ENCODE peak calls at places on chromosomes 11 and 22, in five cellular contexts. G is GM23338, H is K562, Q is HCT116, P is A549. O is an unnamed sample.

GRCh38 chr11:827146-827860 is 416 bp upstream of the CRACR2B start:
- DNase-seq in H (peak; percentile 62), G (peak; percentile 87), Q (no peak), P (no peak), O (no peak)

GRCh38 chr11:73866586-73866996 is 10.1 kb downstream of the COA4 start:
- DNase-seq in G (no peak), P (peak; percentile 34), H (no peak), Q (peak; percentile 12), O (no peak)

GRCh38 chr11:8917157-8917820 is 6.3 kb downstream of the AKIP1 start:
- DNase-seq in P (no peak), H (no peak), Q (no peak), G (peak; percentile 77), O (peak; percentile 90)

GRCh38 chr22:24009227-24010017 is 1.7 kb upstream of the CABIN1 start:
- DNase-seq in G (no peak), P (no peak), Q (no peak), H (no peak), O (no peak)

GRCh38 chr11:15711311-15711710 is 596.6 kb downstream of the INSC start:
- DNase-seq in Q (no peak), G (peak; percentile 75), P (no peak), H (no peak), O (no peak)

GRCh38 chr11:88421530-88421929 is 84.0 kb upstream of the CTSC start:
- DNase-seq in P (no peak), Q (no peak), G (peak; percentile 32), H (peak; percentile 57), O (peak; percentile 9)

GRCh38 chr11:91921974-91922373 is 302.6 kb upstream of the FAT3 start:
- DNase-seq in P (no peak), Q (no peak), H (no peak), G (no peak), O (no peak)

GRCh38 chr11:103749158-103749557 is 287.3 kb upstream of the DDI1 start:
- DNase-seq in H (no peak), G (no peak), P (no peak), Q (no peak), O (no peak)

GRCh38 chr11:59756845-59757244 is 1.7 kb downstream of the STX3 start:
- DNase-seq in G (peak; percentile 16), Q (peak; percentile 26), H (peak; percentile 64), P (peak; percentile 36), O (no peak)

GRCh38 chr11:111393096-111393495 is 14.0 kb upstream of the POU2AF1 start:
- DNase-seq in H (no peak), G (no peak), P (no peak), Q (no peak), O (no peak)

GRCh38 chr22:37647928-37648327 is 8.5 kb downstream of the SH3BP1 start:
- DNase-seq in P (no peak), H (no peak), Q (peak; percentile 81), G (no peak), O (peak; percentile 39)

GRCh38 chr11:57325735-57326048 is 940 bp upstream of the TNKS1BP1 start:
- DNase-seq in P (peak; percentile 55), Q (no peak), H (no peak), G (no peak), O (no peak)

GRCh38 chr11:120303004-120303637 is 22.0 kb upstream of the TLCD5 start:
- DNase-seq in H (peak; percentile 81), Q (peak; percentile 82), G (peak; percentile 94), P (peak; percentile 56), O (peak; percentile 87)

GRCh38 chr11:32905028-32905667 is 12.5 kb downstream of the QSER1 start:
- DNase-seq in P (no peak), H (no peak), G (no peak), Q (no peak), O (no peak)

GRCh38 chr11:22634897-22635629 is 9.4 kb upstream of the FANCF start:
- DNase-seq in G (peak; percentile 51), P (no peak), Q (no peak), H (no peak), O (peak; percentile 89)

GRCh38 chr11:90805172-90805571 is 582.3 kb upstream of the CHORDC1 start:
- DNase-seq in H (no peak), G (peak; percentile 9), P (no peak), Q (no peak), O (no peak)

GRCh38 chr11:24697722-24698121 is 200.9 kb downstream of the LUZP2 start:
- DNase-seq in Q (no peak), H (no peak), P (no peak), G (no peak), O (no peak)

GRCh38 chr11:113436672-113437252 is 38.4 kb downstream of the DRD2 start:
- DNase-seq in Q (no peak), P (no peak), H (no peak), G (no peak), O (no peak)

GRCh38 chr11:33324211-33324985 is 67.2 kb downstream of the HIPK3 start:
- DNase-seq in Q (no peak), G (no peak), H (no peak), P (no peak), O (peak; percentile 77)

GRCh38 chr11:130435671-130436070 is 7.3 kb upstream of the ADAMTS8 start:
- DNase-seq in Q (no peak), G (no peak), P (no peak), H (no peak), O (no peak)

GRCh38 chr11:128172046-128172878 is 415.1 kb downstream of the ETS1 start:
- DNase-seq in G (peak; percentile 90), H (peak; percentile 46), P (peak; percentile 65), Q (peak; percentile 74), O (peak; percentile 60)

GRCh38 chr11:16774920-16775603 is 36.6 kb downstream of the C11orf58 start:
- DNase-seq in G (no peak), P (no peak), H (no peak), Q (no peak), O (no peak)

GRCh38 chr11:93921695-93922468 is 71.5 kb upstream of the VSTM5 start:
- DNase-seq in G (peak; percentile 96), H (peak; percentile 65), P (peak; percentile 30), Q (peak; percentile 60), O (peak; percentile 44)

GRCh38 chr22:17969732-17970131 is 54.6 kb downstream of the MICAL3 start:
- DNase-seq in H (no peak), G (no peak), P (peak; percentile 58), Q (no peak), O (peak; percentile 77)

GRCh38 chr11:44138286-44138685 is 42.8 kb downstream of the EXT2 start:
- DNase-seq in G (no peak), H (no peak), Q (no peak), P (no peak), O (no peak)
- H3K27ac ChIP-seq in G (no peak overlapping the region), H (no peak overlapping the region), Q (no peak overlapping the region), P (no peak overlapping the region), O (no peak overlapping the region)

GRCh38 chr11:123286761-123287160 is 91.7 kb upstream of the CLMP start:
- DNase-seq in Q (no peak), P (no peak), G (no peak), H (no peak), O (no peak)
- H3K4me1 ChIP-seq in Q (no peaks in the 10 kb centered on the region), P (no peaks in the 10 kb centered on the region), G (no peaks in the 10 kb centered on the region), H (no peaks in the 10 kb centered on the region), O (no peaks in the 10 kb centered on the region)

GRCh38 chr11:34633990-34634725 is 13.3 kb downstream of the EHF start:
- DNase-seq in P (no peak), H (no peak), Q (no peak), G (no peak), O (no peak)
- H3K4me3 ChIP-seq in P (no peak overlapping the region), H (no peak overlapping the region), Q (no peak overlapping the region), G (no peak overlapping the region), O (no peak overlapping the region)

GRCh38 chr22:20523118-20523983 is 15.9 kb downstream of the MED15 start:
- DNase-seq in Q (no peak), P (no peak), H (peak; percentile 92), G (no peak), O (no peak)
- H3K27ac ChIP-seq in Q (no peak overlapping the region), P (peak overlapping the region; percentile 78), H (peak overlapping the region; percentile 43), G (no peak overlapping the region), O (no peak overlapping the region)

DNA sequence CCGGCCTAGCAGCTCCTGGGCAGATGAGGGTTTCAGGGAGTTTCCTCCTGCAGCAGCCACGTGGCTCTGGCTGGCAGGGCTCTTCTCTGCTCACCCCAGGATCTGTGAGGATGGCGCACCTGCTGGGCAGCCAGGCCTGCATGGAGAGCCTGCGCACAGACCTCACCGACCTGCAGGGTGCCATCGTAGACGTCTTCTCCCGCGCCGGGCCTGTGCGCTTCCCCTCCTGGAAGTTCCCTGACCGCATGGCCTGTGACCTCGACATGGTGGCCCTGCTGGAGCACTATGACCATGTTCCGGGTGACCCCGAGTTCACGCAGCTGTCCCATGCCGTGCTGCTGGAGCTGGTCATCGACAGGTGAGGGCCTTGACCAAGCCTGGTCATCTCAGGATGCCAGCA is 9.1 kb downstream of the CCDC157 start:
- DNase-seq in H (no peak), G (no peak), P (no peak), Q (no peak), O (no peak)
- H3K4me1 ChIP-seq in H (no peaks in the 10 kb centered on the region), G (peaks cover 16% of the 10 kb centered on the region), P (no peaks in the 10 kb centered on the region), Q (no peaks in the 10 kb centered on the region), O (peaks cover 5% of the 10 kb centered on the region)

GRCh38 chr11:46264976-46265375 is 12.5 kb upstream of the CREB3L1 start:
- DNase-seq in G (no peak), H (no peak), Q (no peak), P (no peak), O (no peak)

GRCh38 chr11:46260161-46260560 is 17.3 kb upstream of the CREB3L1 start:
- DNase-seq in Q (no peak), G (no peak), H (no peak), P (no peak), O (no peak)

GRCh38 chr11:46263120-46263519 is 14.3 kb upstream of the CREB3L1 start:
- DNase-seq in G (no peak), H (no peak), P (no peak), Q (no peak), O (no peak)

GRCh38 chr11:46265764-46266163 is 11.7 kb upstream of the CREB3L1 start:
- DNase-seq in H (no peak), G (no peak), Q (no peak), P (no peak), O (no peak)

GRCh38 chr11:46264030-46264429 is 13.4 kb upstream of the CREB3L1 start:
- DNase-seq in G (no peak), P (no peak), Q (no peak), H (no peak), O (no peak)
- H3K4me3 ChIP-seq in G (no peak overlapping the region), P (no peak overlapping the region), Q (no peak overlapping the region), H (no peak overlapping the region), O (no peak overlapping the region)

GRCh38 chr11:67119577-67120391 is 721 bp downstream of the KDM2A start:
- DNase-seq in Q (no peak), G (peak; percentile 44), H (peak; percentile 63), P (peak; percentile 48), O (no peak)

GRCh38 chr11:67118801-67119576 is at the start of gene KDM2A:
- DNase-seq in G (peak; percentile 97), H (peak; percentile 100), P (peak; percentile 100), Q (peak; percentile 96), O (peak; percentile 99)

GRCh38 chr11:67118059-67118766 is 850 bp upstream of the KDM2A start:
- DNase-seq in P (peak; percentile 38), H (no peak), Q (no peak), G (peak; percentile 70), O (peak; percentile 33)

GRCh38 chr11:67117176-67117575 is 1.9 kb upstream of the KDM2A start:
- DNase-seq in H (no peak), G (no peak), Q (no peak), P (no peak), O (no peak)

DNA sequence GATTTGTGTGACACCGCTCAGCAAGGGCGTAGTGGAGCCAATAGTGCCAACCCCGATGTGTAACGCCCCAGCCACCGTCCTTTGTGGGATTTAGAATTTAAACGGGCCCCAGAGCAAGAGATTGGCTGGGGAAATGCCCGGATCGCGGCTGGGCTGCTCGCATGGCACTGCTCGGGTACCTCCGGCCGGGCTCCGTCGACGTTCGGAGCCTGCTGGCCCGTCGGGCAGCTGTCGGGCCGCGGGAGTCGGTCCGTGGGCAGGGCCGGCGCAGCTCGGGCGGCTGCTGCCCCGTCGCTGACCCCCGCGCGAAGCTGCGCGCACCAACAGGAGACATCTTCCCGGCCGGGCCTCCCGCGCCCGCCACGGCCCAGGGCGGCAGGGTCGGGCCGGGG is 1.4 kb upstream of the KDM2A start:
- DNase-seq in Q (no peak), H (no peak), P (no peak), G (peak; percentile 69), O (no peak)
- H3K27ac ChIP-seq in Q (no peak overlapping the region), H (no peak overlapping the region), P (peak overlapping the region; percentile 99), G (no peak overlapping the region), O (no peak overlapping the region)